ENCODE peak calls at places on chromosome 4, in nine cellular contexts. J is naive thymus-derived CD8-positive, alpha-beta T cell; P is A673; A is DMS 273 treated with DMSO at 0.1 percent for 48 hours; G is GM12892; D is H4; Z is AG08395; T is right lobe of liver; O is RCC 7860. V is an unnamed sample.

GRCh38 chr4:5858020-5858769 is 34.7 kb downstream of the CRMP1 start:
- DNase-seq in J (no peak), P (no peak), A (no peak), G (no peak), D (no peak), Z (no peak), T (no peak), O (no peak), V (no peak)

GRCh38 chr4:48578132-48578964 is 88.3 kb downstream of the ZAR1 start:
- DNase-seq in J (peak), P (peak), A (no peak), G (no peak), D (peak), Z (peak), T (peak), O (peak), V (no peak)

GRCh38 chr4:92864176-92864575 is 560.4 kb downstream of the GRID2 start:
- DNase-seq in J (no peak), P (no peak), A (no peak), G (no peak), D (no peak), Z (no peak), T (no peak), O (no peak), V (no peak)

GRCh38 chr4:89410687-89411086 is 103.1 kb upstream of the GPRIN3 start:
- DNase-seq in J (no peak), P (no peak), A (no peak), G (no peak), D (no peak), Z (peak), T (no peak), O (peak), V (no peak)

GRCh38 chr4:4659871-4660651 is 118.2 kb upstream of the STX18 start:
- DNase-seq in J (no peak), P (peak), A (no peak), G (no peak), D (peak), Z (peak), T (no peak), O (peak), V (no peak)

GRCh38 chr4:16858275-16858752 is 40.1 kb downstream of the LDB2 start:
- DNase-seq in J (no peak), P (no peak), A (no peak), G (no peak), D (peak), Z (no peak), T (no peak), O (no peak), V (no peak)

GRCh38 chr4:189974056-189974455 is 33.4 kb downstream of the FRG1 start:
- DNase-seq in J (no peak), P (peak), A (no peak), G (no peak), D (no peak), Z (peak), T (no peak), O (no peak), V (no peak)

GRCh38 chr4:16667464-16667863 is 231.0 kb downstream of the LDB2 start:
- DNase-seq in J (no peak), P (no peak), A (no peak), G (no peak), D (peak), Z (peak), T (no peak), O (no peak), V (no peak)

GRCh38 chr4:114019276-114019971 is 40.0 kb upstream of the ARSJ start:
- DNase-seq in J (no peak), P (no peak), A (no peak), G (no peak), D (no peak), Z (no peak), T (no peak), O (no peak), V (no peak)

GRCh38 chr4:76752911-76753494 is 144.9 kb downstream of the SOWAHB start:
- DNase-seq in J (no peak), P (peak), A (peak), G (no peak), D (peak), Z (peak), T (no peak), O (peak), V (no peak)

GRCh38 chr4:22129454-22130075 is 181.0 kb upstream of the KCNIP4 start:
- DNase-seq in J (no peak), P (peak), A (no peak), G (no peak), D (peak), Z (peak), T (no peak), O (peak), V (no peak)

GRCh38 chr4:5387457-5387856 is 320.9 kb downstream of the EVC2 start:
- DNase-seq in J (no peak), P (no peak), A (no peak), G (no peak), D (no peak), Z (no peak), T (no peak), O (no peak), V (no peak)

GRCh38 chr4:107993969-107994368 is 4.3 kb downstream of the HADH start:
- DNase-seq in J (no peak), P (no peak), A (no peak), G (no peak), D (no peak), Z (no peak), T (no peak), O (no peak), V (no peak)

GRCh38 chr4:51884055-51884454 is 41.1 kb downstream of the DCUN1D4 start:
- DNase-seq in J (no peak), P (peak), A (no peak), G (no peak), D (no peak), Z (no peak), T (no peak), O (no peak), V (no peak)

GRCh38 chr4:76764251-76764650 is 133.7 kb downstream of the SOWAHB start:
- DNase-seq in J (no peak), P (no peak), A (no peak), G (no peak), D (no peak), Z (peak), T (no peak), O (peak), V (no peak)

GRCh38 chr4:124939908-124940307 is 227.4 kb upstream of the ANKRD50 start:
- DNase-seq in J (no peak), P (no peak), A (no peak), G (no peak), D (no peak), Z (no peak), T (no peak), O (no peak), V (no peak)

GRCh38 chr4:103719320-103720204 is at the start of gene TACR3:
- DNase-seq in J (no peak), P (no peak), A (no peak), G (no peak), D (no peak), Z (no peak), T (no peak), O (no peak), V (no peak)